ENCODE peak calls at places on chromosomes 5 and 9, in eight cellular contexts. L is H1, U is colonic mucosa, F is IMR-90, N is endothelial cell of umbilical vein, K is HCT116, S is mammary epithelial cell, T is mesenchymal stem cell. E is an unnamed sample.

GRCh38 chr9:85543196-85543595 is 198.6 kb downstream of the AGTPBP1 start:
- DNase-seq in L (no peak), U (no peak), F (no peak), N (no peak), K (no peak), S (no peak), T (no peak), E (no peak)

GRCh38 chr9:134871941-134872340 is 8.7 kb upstream of the FCN2 start:
- DNase-seq in L (no peak), U (no peak), F (peak; percentile 65), N (peak; percentile 8), K (no peak), S (no peak), T (peak; percentile 35), E (peak; percentile 43)

GRCh38 chr5:131857388-131857787 is 60.6 kb upstream of the FNIP1 start:
- DNase-seq in L (no peak), U (no peak), F (no peak), N (no peak), K (no peak), S (no peak), T (no peak), E (no peak)

GRCh38 chr9:107559499-107560086 is 70.0 kb upstream of the KLF4 start:
- DNase-seq in L (no peak), U (no peak), F (no peak), N (no peak), K (no peak), S (no peak), T (no peak), E (no peak)

GRCh38 chr5:179803651-179804598 is 2.7 kb downstream of the MGAT4B start:
- DNase-seq in L (no peak), U (peak; percentile 33), F (peak; percentile 41), N (peak; percentile 37), K (no peak), S (peak; percentile 30), T (peak; percentile 35), E (peak; percentile 75)

GRCh38 chr5:160033546-160034252 is 24.8 kb downstream of the TTC1 start:
- DNase-seq in L (no peak), U (no peak), F (no peak), N (peak; percentile 24), K (no peak), S (no peak), T (no peak), E (no peak)

GRCh38 chr9:88817628-88818027 is 173.6 kb upstream of the S1PR3 start:
- DNase-seq in L (no peak), U (no peak), F (no peak), N (no peak), K (no peak), S (no peak), T (no peak), E (no peak)

GRCh38 chr5:6606884-6607558 is 25.8 kb downstream of the NSUN2 start:
- DNase-seq in L (no peak), U (no peak), F (no peak), N (no peak), K (no peak), S (no peak), T (no peak), E (no peak)

GRCh38 chr9:78363221-78363620 is 66.3 kb downstream of the PSAT1 start:
- DNase-seq in L (no peak), U (no peak), F (peak; percentile 46), N (no peak), K (no peak), S (no peak), T (no peak), E (no peak)

GRCh38 chr9:136241540-136241939 is 4.1 kb downstream of the QSOX2 start:
- DNase-seq in L (no peak), U (no peak), F (no peak), N (no peak), K (no peak), S (no peak), T (no peak), E (no peak)
- H3K4me1 ChIP-seq in L (peaks cover 12% of the 10 kb centered on the region), U (no peaks in the 10 kb centered on the region), F (peaks cover 3% of the 10 kb centered on the region), N (peaks cover 9% of the 10 kb centered on the region), K (peaks cover 16% of the 10 kb centered on the region), S (peaks cover 7% of the 10 kb centered on the region), T (peaks cover 14% of the 10 kb centered on the region), E (peaks cover 13% of the 10 kb centered on the region)

GRCh38 chr9:120514599-120514854 is 65.4 kb downstream of the CDK5RAP2 start:
- DNase-seq in L (no peak), U (no peak), F (no peak), N (no peak), K (no peak), S (no peak), T (no peak), E (no peak)
- H3K36me3 ChIP-seq in L (no peaks in the 10 kb centered on the region), U (peaks cover 4% of the 10 kb centered on the region), F (peaks cover 11% of the 10 kb centered on the region), N (no peaks in the 10 kb centered on the region), K (peaks cover 20% of the 10 kb centered on the region), S (peaks cover 11% of the 10 kb centered on the region), T (peaks cover 57% of the 10 kb centered on the region), E (peaks cover 15% of the 10 kb centered on the region)

DNA sequence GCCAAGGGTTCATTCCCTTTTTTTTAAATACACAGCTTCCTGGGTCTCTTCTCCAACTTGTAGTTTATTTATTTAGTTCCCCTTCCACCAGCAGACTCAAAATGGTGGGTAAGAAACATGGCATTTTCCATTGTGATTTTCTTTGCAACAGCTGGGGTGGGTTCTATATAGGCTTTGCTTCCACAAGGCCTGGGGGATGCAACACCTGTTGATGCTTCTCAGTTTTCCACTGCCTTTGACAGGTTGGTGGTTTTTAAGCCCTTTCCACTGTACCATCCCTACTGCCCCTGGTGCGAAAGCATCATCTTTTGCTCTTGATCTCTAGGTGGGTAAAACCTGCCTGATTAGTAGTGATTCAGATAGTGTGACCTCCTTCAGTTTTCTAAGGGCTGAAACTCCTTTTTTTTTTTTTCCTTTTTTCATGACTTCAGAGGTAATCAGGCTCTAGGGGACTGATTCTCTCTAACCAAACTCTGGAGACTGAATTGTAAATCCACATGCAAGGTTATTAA is 8.5 kb downstream of the KDM3B start:
- DNase-seq in L (no peak), U (no peak), F (no peak), N (no peak), K (no peak), S (no peak), T (no peak), E (no peak)
- H3K9ac ChIP-seq in L (no peak overlapping the region), U (no peak overlapping the region), F (no peak overlapping the region), N (no peak overlapping the region), K (no peak overlapping the region), S (no peak overlapping the region), T (no peak overlapping the region), E (no peak overlapping the region)

DNA sequence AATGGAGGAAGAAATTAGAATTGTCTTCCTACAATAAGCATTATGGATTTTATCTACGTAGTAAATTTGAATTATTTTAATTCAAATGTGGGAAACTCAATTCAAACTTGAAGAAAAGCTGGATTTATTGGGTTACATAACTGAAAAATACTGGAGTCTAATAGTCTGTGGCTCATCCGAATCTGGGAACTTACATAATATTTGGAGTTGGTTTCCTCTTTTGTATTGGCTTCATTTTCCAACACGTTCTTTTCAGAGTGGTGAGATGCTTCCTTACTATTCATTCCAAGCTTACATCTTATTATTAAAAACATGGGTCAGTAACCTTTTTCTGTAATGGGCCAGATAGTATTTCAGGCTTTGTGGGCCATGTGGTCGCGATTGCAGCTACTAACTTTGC is 164.8 kb downstream of the ARHGAP26 start:
- DNase-seq in L (no peak), U (no peak), F (no peak), N (no peak), K (no peak), S (no peak), T (no peak), E (no peak)
- H3K4me1 ChIP-seq in L (no peaks in the 10 kb centered on the region), U (no peaks in the 10 kb centered on the region), F (no peaks in the 10 kb centered on the region), N (peaks cover 30% of the 10 kb centered on the region), K (no peaks in the 10 kb centered on the region), S (no peaks in the 10 kb centered on the region), T (no peaks in the 10 kb centered on the region), E (no peaks in the 10 kb centered on the region)

GRCh38 chr9:133339641-133340040 is 3.7 kb upstream of the SURF6 start:
- DNase-seq in L (no peak), U (no peak), F (no peak), N (no peak), K (no peak), S (no peak), T (no peak), E (peak; percentile 10)
- H3K36me3 ChIP-seq in L (peaks cover 28% of the 10 kb centered on the region), U (peaks cover 5% of the 10 kb centered on the region), F (peaks cover 51% of the 10 kb centered on the region), N (peaks cover 5% of the 10 kb centered on the region), K (peaks cover 37% of the 10 kb centered on the region), S (peaks cover 14% of the 10 kb centered on the region), T (peaks cover 67% of the 10 kb centered on the region), E (peaks cover 7% of the 10 kb centered on the region)

GRCh38 chr9:98809311-98810105 is 2.0 kb downstream of the GALNT12 start:
- DNase-seq in L (no peak), U (peak; percentile 44), F (no peak), N (no peak), K (no peak), S (no peak), T (no peak), E (no peak)

GRCh38 chr9:98807070-98807810 is at the start of gene GALNT12:
- DNase-seq in L (no peak), U (peak; percentile 69), F (no peak), N (no peak), K (no peak), S (no peak), T (no peak), E (peak; percentile 76)

GRCh38 chr9:98807811-98808195 is 333 bp downstream of the GALNT12 start:
- DNase-seq in L (no peak), U (peak; percentile 48), F (no peak), N (no peak), K (no peak), S (no peak), T (peak; percentile 22), E (no peak)

GRCh38 chr9:98808879-98809278 is 1.4 kb downstream of the GALNT12 start:
- DNase-seq in L (no peak), U (peak; percentile 37), F (no peak), N (no peak), K (no peak), S (no peak), T (no peak), E (no peak)

GRCh38 chr9:98808411-98808815 is 943 bp downstream of the GALNT12 start:
- DNase-seq in L (no peak), U (peak; percentile 96), F (no peak), N (no peak), K (no peak), S (no peak), T (no peak), E (peak; percentile 93)
- H3K9ac ChIP-seq in L (no peak overlapping the region), U (peak overlapping the region; percentile 85), F (peak overlapping the region; percentile 28), N (no peak overlapping the region), K (peak overlapping the region; percentile 80), S (no peak overlapping the region), T (peak overlapping the region; percentile 85), E (no peak overlapping the region)

GRCh38 chr5:135713516-135713915 is 120.9 kb upstream of the SLC25A48 start:
- DNase-seq in L (no peak), U (no peak), F (no peak), N (no peak), K (no peak), S (no peak), T (no peak), E (no peak)
- H3K4me1 ChIP-seq in L (no peaks in the 10 kb centered on the region), U (no peaks in the 10 kb centered on the region), F (no peaks in the 10 kb centered on the region), N (no peaks in the 10 kb centered on the region), K (peaks cover 2% of the 10 kb centered on the region), S (peaks cover 20% of the 10 kb centered on the region), T (peaks cover 9% of the 10 kb centered on the region), E (no peaks in the 10 kb centered on the region)

GRCh38 chr5:113902917-113903681 is 389.6 kb downstream of the YTHDC2 start:
- DNase-seq in L (no peak), U (no peak), F (no peak), N (no peak), K (no peak), S (no peak), T (no peak), E (no peak)
- H3K36me3 ChIP-seq in L (no peaks in the 10 kb centered on the region), U (no peaks in the 10 kb centered on the region), F (no peaks in the 10 kb centered on the region), N (no peaks in the 10 kb centered on the region), K (no peaks in the 10 kb centered on the region), S (no peaks in the 10 kb centered on the region), T (no peaks in the 10 kb centered on the region), E (no peaks in the 10 kb centered on the region)

E was measured in kidney.